ENCODE peak calls at places on chromosomes 7 and 10, in six cellular contexts. Q is IMR-90, K is mesenchymal stem cell, R is neuronal stem cell, T is H9, X is trophoblast cell. N is an unnamed sample.
A peak's percentile ranks its signal among the peaks of the same experiment; 100 is the strongest.

GRCh38 chr10:119655566-119656001 is 4.4 kb downstream of the BAG3 start:
- DNase-seq in Q (peak; percentile 88), K (peak; percentile 96), R (no peak), T (no peak), X (peak; percentile 77), N (no peak)

GRCh38 chr7:37354661-37355131 is 94.0 kb downstream of the ELMO1 start:
- DNase-seq in Q (no peak), K (peak; percentile 65), R (no peak), T (no peak), X (no peak), N (no peak)

GRCh38 chr7:135745702-135746312 is 2.8 kb downstream of the FAM180A start:
- DNase-seq in Q (peak; percentile 99), K (peak; percentile 42), R (no peak), T (no peak), X (no peak), N (no peak)

GRCh38 chr7:16918288-16918895 is 36.6 kb upstream of the AGR3 start:
- DNase-seq in Q (peak; percentile 64), K (peak; percentile 58), R (peak; percentile 48), T (no peak), X (peak; percentile 12), N (no peak)

GRCh38 chr7:50957427-50957826 is 174.7 kb upstream of the GRB10 start:
- DNase-seq in Q (no peak), K (no peak), R (no peak), T (no peak), X (no peak), N (no peak)

GRCh38 chr10:23643396-23643795 is 204.5 kb downstream of the OTUD1 start:
- DNase-seq in Q (no peak), K (peak; percentile 55), R (no peak), T (no peak), X (peak; percentile 2), N (no peak)

GRCh38 chr7:1649751-1650326 is 20.2 kb upstream of the ELFN1 start:
- DNase-seq in Q (no peak), K (no peak), R (no peak), T (no peak), X (no peak), N (no peak)

GRCh38 chr10:42594246-42594650 is 44.1 kb downstream of the ZNF33B start:
- DNase-seq in Q (peak; percentile 92), K (peak; percentile 33), R (no peak), T (no peak), X (peak; percentile 13), N (no peak)

GRCh38 chr7:111863269-111863668 is 301.0 kb upstream of the IMMP2L start:
- DNase-seq in Q (no peak), K (no peak), R (no peak), T (no peak), X (no peak), N (no peak)

GRCh38 chr7:49638166-49638565 is 135.3 kb upstream of the VWC2 start:
- DNase-seq in Q (no peak), K (no peak), R (no peak), T (peak; percentile 36), X (peak; percentile 51), N (no peak)

GRCh38 chr7:37289781-37290180 is 158.9 kb downstream of the ELMO1 start:
- DNase-seq in Q (no peak), K (no peak), R (no peak), T (no peak), X (no peak), N (no peak)

GRCh38 chr10:51503378-51503777 is 196.0 kb downstream of the CSTF2T start:
- DNase-seq in Q (no peak), K (no peak), R (no peak), T (no peak), X (no peak), N (no peak)

GRCh38 chr7:158365332-158365731 is 222.3 kb downstream of the PTPRN2 start:
- DNase-seq in Q (no peak), K (no peak), R (no peak), T (no peak), X (no peak), N (no peak)

GRCh38 chr10:7464703-7465102 is 53.9 kb upstream of the SFMBT2 start:
- DNase-seq in Q (no peak), K (no peak), R (no peak), T (no peak), X (no peak), N (no peak)

GRCh38 chr10:122564980-122565379 is 4.4 kb downstream of the DMBT1 start:
- DNase-seq in Q (no peak), K (no peak), R (no peak), T (no peak), X (no peak), N (no peak)

GRCh38 chr10:133445268-133445732 is 8.4 kb upstream of the SCART1 start:
- DNase-seq in Q (no peak), K (no peak), R (no peak), T (peak; percentile 20), X (no peak), N (no peak)

GRCh38 chr7:44073664-44074348 is 8.4 kb upstream of the PGAM2 start:
- DNase-seq in Q (peak; percentile 66), K (no peak), R (no peak), T (peak; percentile 88), X (peak; percentile 90), N (no peak)

GRCh38 chr7:134546903-134547737 is 1.8 kb upstream of the AKR1B15 start:
- DNase-seq in Q (peak; percentile 62), K (no peak), R (peak; percentile 72), T (peak; percentile 87), X (peak; percentile 47), N (no peak)

GRCh38 chr7:50531401-50531906 is 33.8 kb downstream of the DDC start:
- DNase-seq in Q (peak; percentile 21), K (no peak), R (no peak), T (no peak), X (peak; percentile 90), N (peak; percentile 50)

GRCh38 chr10:71857934-71858890 is 7.2 kb upstream of the PSAP start:
- DNase-seq in Q (no peak), K (no peak), R (no peak), T (no peak), X (no peak), N (no peak)

GRCh38 chr10:26914898-26915297 is 54.1 kb upstream of the ABI1 start:
- DNase-seq in Q (peak; percentile 31), K (no peak), R (no peak), T (no peak), X (no peak), N (no peak)

GRCh38 chr7:80151274-80151665 is 16.6 kb downstream of the GNAI1 start:
- DNase-seq in Q (peak; percentile 57), K (peak; percentile 87), R (no peak), T (no peak), X (no peak), N (no peak)

GRCh38 chr7:81583882-81584533 is 185.8 kb downstream of the HGF start:
- DNase-seq in Q (no peak), K (peak; percentile 5), R (no peak), T (no peak), X (no peak), N (no peak)

GRCh38 chr10:60524541-60524940 is 134.9 kb upstream of the ANK3 start:
- DNase-seq in Q (peak; percentile 52), K (peak; percentile 38), R (no peak), T (no peak), X (no peak), N (no peak)

GRCh38 chr10:76133597-76134255 is 702.3 kb downstream of the LRMDA start:
- DNase-seq in Q (no peak), K (no peak), R (no peak), T (no peak), X (no peak), N (no peak)

GRCh38 chr7:106657085-106657991 is 3.6 kb downstream of the CCDC71L start:
- DNase-seq in Q (peak; percentile 54), K (peak; percentile 48), R (no peak), T (no peak), X (no peak), N (no peak)

GRCh38 chr7:1274876-1275684 is 42.4 kb downstream of the UNCX start:
- DNase-seq in Q (no peak), K (no peak), R (no peak), T (no peak), X (no peak), N (no peak)

GRCh38 chr7:108611268-108611667 is 41.6 kb downstream of the DNAJB9 start:
- DNase-seq in Q (no peak), K (no peak), R (no peak), T (no peak), X (peak; percentile 68), N (no peak)

GRCh38 chr7:108614903-108615302 is 45.2 kb downstream of the DNAJB9 start:
- DNase-seq in Q (no peak), K (no peak), R (no peak), T (no peak), X (no peak), N (no peak)

GRCh38 chr7:108618056-108618455 is 48.4 kb downstream of the DNAJB9 start:
- DNase-seq in Q (no peak), K (no peak), R (no peak), T (no peak), X (no peak), N (no peak)

GRCh38 chr7:108613147-108613948 is 43.7 kb downstream of the DNAJB9 start:
- DNase-seq in Q (peak; percentile 25), K (peak; percentile 53), R (peak; percentile 52), T (no peak), X (no peak), N (no peak)

DNA sequence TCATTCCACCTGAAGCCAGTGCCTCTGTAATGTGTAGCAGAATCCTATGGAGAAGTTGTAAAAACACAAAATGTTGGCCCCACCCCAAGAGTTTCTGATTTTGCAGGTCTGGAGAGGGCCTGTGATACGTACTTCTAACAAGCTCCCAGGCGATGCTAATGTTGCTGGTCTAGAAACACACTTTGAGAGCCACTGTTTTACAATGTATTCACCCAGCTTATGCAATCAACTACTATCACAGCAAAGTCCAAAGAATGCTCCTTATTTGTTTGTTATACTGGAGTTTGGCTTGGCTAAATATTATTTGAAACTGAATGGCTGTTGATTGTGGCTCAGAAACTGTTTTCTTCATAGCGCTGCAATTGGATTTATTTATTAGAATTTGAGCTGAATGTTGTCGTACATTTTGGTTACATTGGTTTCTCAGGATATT is 44.3 kb downstream of the DNAJB9 start:
- DNase-seq in Q (no peak), K (no peak), R (no peak), T (no peak), X (no peak), N (no peak)
- H2AFZ ChIP-seq in Q (no peak overlapping the region), K (no peak overlapping the region), R (peak overlapping the region; percentile 7), T (peak overlapping the region; percentile 32), X (no peak overlapping the region), N (peak overlapping the region; percentile 48)

GRCh38 chr7:70829221-70830059 is 302.5 kb upstream of the GALNT17 start:
- DNase-seq in Q (peak; percentile 56), K (peak; percentile 43), R (peak; percentile 79), T (peak; percentile 81), X (peak; percentile 27), N (peak; percentile 70)
- H2BK5ac ChIP-seq in Q (no peak overlapping the region), K (no peak overlapping the region), R (no peak overlapping the region), T (no peak overlapping the region), X (no peak overlapping the region), N (peak overlapping the region; percentile 26)

DNA sequence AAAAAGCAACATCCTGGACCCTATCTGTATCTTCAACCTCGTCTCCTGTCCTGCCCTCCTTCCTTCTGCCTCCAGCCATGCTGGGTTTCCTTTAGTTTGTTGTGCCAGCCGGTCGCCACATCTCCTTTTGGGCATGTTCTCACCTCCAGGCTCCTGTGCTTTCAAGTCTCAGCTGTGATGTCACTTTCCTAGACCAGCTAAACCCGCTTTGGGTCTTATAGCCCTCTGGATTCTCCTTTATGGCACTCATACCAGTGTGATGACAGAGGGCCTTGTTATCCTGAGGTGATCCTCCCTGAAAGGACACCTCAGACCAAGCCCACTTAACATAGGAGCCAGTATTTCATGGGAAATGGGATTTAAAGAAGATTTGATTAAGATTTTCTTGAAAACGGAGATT is 108.6 kb downstream of the EMX2 start:
- DNase-seq in Q (no peak), K (no peak), R (no peak), T (no peak), X (peak; percentile 43), N (no peak)
- H2AFZ ChIP-seq in Q (no peak overlapping the region), K (no peak overlapping the region), R (no peak overlapping the region), T (no peak overlapping the region), X (no peak overlapping the region), N (no peak overlapping the region)

GRCh38 chr7:20330176-20330796 is 414 bp upstream of the ITGB8 start:
- DNase-seq in Q (peak; percentile 94), K (peak; percentile 86), R (peak; percentile 89), T (peak; percentile 79), X (peak; percentile 95), N (peak; percentile 80)
- H2BK5ac ChIP-seq in Q (peak overlapping the region; percentile 69), K (peak overlapping the region; percentile 81), R (peak overlapping the region; percentile 97), T (no peak overlapping the region), X (peak overlapping the region; percentile 63), N (peak overlapping the region; percentile 69)